ENCODE peak calls at places on chromosomes 6 and 20, in four cellular contexts. H is astrocyte, Z is heart right ventricle, S is sigmoid colon. U is an unnamed sample. For H3K27me3, the result is how much of the 10 kb centered on the place peaks cover.

GRCh38 chr6:106792536-106793236 is 163.3 kb downstream of the QRSL1 start:
- DNase-seq in H (no peak), Z (no peak), S (no peak), U (no peak)

GRCh38 chr6:15901141-15902115 is 227.5 kb upstream of the MYLIP start:
- DNase-seq in H (no peak), Z (no peak), S (no peak), U (no peak)

GRCh38 chr6:79353226-79353625 is 118.7 kb upstream of the HMGN3 start:
- DNase-seq in H (no peak), Z (no peak), S (no peak), U (no peak)

GRCh38 chr20:49594143-49594928 is 26.4 kb upstream of the PTGIS start:
- DNase-seq in H (peak), Z (peak), S (peak), U (no peak)

GRCh38 chr20:63128367-63128766 is 87.6 kb downstream of the YTHDF1 start:
- DNase-seq in H (no peak), Z (no peak), S (peak), U (peak)

GRCh38 chr20:5668529-5668868 is 81.7 kb upstream of the SHLD1 start:
- DNase-seq in H (no peak), Z (no peak), S (no peak), U (peak)

GRCh38 chr6:169782966-169783760 is 31.7 kb downstream of the ERMARD start:
- DNase-seq in H (no peak), Z (no peak), S (no peak), U (no peak)

GRCh38 chr20:3092611-3093379 is 8.3 kb upstream of the AVP start:
- DNase-seq in H (peak), Z (no peak), S (no peak), U (no peak)

GRCh38 chr20:14360386-14360785 is 23.0 kb upstream of the FLRT3 start:
- DNase-seq in H (no peak), Z (no peak), S (no peak), U (no peak)

GRCh38 chr6:140427842-140428241 is 1053.4 kb upstream of the CITED2 start:
- DNase-seq in H (no peak), Z (no peak), S (no peak), U (no peak)

GRCh38 chr6:117156701-117157100 is 108.7 kb upstream of the VGLL2 start:
- DNase-seq in H (no peak), Z (no peak), S (no peak), U (no peak)

DNA sequence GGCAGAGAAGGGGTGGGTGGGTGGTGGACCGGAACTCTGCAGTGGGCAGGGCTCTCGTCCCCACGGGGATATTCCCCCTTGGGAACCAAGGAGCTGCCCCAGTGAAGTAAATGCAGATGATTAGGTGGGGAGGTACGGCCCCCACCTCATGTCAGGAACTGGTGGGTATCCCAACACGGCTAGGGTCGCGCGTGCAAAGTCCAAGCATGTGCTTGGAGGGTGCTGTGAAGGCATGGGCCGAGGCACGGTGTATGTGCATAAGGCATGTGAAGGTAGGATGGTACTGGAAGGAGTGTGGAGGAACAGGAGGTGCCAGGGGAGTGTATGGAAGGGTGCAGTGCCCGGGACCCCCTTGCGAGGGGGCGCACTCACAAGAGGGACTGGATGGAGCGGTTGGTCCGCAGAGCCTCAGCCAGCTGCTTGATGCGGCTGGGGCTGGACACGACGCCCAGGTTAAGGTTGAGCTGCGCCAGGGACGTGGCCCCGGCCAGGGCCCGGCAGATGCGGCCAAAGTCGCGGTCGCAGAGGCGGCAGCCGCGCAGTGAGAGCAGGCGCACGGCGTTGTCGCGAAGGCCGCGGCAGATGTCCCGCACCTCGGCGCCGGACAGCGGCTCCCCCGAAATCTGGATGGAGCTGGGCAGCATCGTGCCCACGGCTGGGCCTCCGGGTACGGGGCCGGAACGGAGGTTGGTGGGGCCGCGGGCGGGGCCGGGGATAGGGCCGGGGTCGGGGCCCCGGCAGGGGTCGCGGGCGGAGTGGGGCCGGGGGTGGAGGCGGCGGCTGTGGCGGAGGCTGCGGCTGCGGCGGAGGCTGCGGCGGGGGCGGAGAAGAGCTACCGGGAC is 783 bp downstream of the LRRC73 start:
- DNase-seq in H (no peak), Z (no peak), S (no peak), U (no peak)
- TF ChIP-seq CTCF in H (no peak), Z (no peak), S (no peak), U (no peak)

GRCh38 chr6:137015943-137016342 is 28.8 kb downstream of the IL20RA start:
- DNase-seq in H (no peak), Z (no peak), S (no peak), U (no peak)

GRCh38 chr6:137024172-137024990 is 20.4 kb downstream of the IL20RA start:
- DNase-seq in H (no peak), Z (no peak), S (no peak), U (no peak)

GRCh38 chr6:137019476-137020272 is 25.1 kb downstream of the IL20RA start:
- DNase-seq in H (no peak), Z (no peak), S (no peak), U (no peak)

GRCh38 chr6:137016366-137016765 is 28.4 kb downstream of the IL20RA start:
- DNase-seq in H (peak), Z (no peak), S (no peak), U (no peak)

DNA sequence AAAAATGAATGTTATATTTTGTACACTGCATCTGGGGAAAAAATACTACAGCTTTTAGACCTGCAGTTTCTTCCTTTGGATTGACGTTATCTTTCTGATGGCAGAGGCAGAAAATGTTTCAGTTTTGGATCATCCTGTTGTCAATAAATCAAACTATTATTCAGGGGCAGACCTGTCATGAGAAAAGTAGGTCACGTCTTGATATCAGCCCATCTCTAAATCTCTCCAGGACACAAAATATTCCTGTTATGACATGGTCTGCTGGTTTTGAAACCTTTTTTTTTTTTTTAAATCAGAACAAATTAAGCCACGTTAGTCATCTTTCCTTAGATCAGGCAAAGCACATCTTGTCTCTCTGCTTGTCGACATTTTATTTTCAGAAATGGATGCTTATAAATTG is 24.0 kb downstream of the IL20RA start:
- DNase-seq in H (no peak), Z (no peak), S (no peak), U (no peak)
- H3K27ac ChIP-seq in H (no peak), Z (no peak), S (no peak), U (no peak)

DNA sequence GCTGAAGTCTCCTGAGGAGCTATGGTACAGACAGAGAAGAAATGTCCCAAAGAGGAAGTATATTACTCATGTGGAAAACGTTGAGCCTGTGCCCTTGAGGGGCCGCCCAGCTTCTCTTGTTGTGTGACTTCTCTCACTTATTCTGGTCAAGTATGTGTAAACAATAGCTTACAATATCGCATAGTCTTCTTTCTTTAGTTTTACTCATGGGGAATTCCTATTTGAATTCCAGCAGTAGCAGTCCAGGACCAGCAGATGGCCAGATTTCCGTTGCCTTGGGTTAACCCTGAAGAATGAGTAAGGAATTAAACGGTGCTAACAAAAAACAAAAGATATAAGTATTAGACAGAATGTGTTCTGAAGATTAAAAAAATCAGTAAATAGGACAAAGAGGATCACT is 522.0 kb upstream of the GJE1 start:
- DNase-seq in H (peak), Z (no peak), S (no peak), U (no peak)
- H3K27me3 ChIP-seq in H (under half), Z (under half), S (under half), U (under half)

GRCh38 chr6:105644073-105644489 is 241.2 kb upstream of the PREP start:
- DNase-seq in H (no peak), Z (no peak), S (no peak), U (no peak)
- TF ChIP-seq CTCF in H (no peak), Z (no peak), S (no peak), U (no peak)

GRCh38 chr6:75486850-75487568 is 6.6 kb downstream of the FILIP1 start:
- DNase-seq in H (no peak), Z (no peak), S (no peak), U (no peak)

GRCh38 chr6:75488026-75488425 is 5.6 kb downstream of the FILIP1 start:
- DNase-seq in H (no peak), Z (no peak), S (no peak), U (no peak)

GRCh38 chr6:75492769-75493168 is 831 bp downstream of the FILIP1 start:
- DNase-seq in H (no peak), Z (no peak), S (no peak), U (no peak)

GRCh38 chr6:75491302-75491701 is 2.3 kb downstream of the FILIP1 start:
- DNase-seq in H (no peak), Z (peak), S (no peak), U (no peak)

DNA sequence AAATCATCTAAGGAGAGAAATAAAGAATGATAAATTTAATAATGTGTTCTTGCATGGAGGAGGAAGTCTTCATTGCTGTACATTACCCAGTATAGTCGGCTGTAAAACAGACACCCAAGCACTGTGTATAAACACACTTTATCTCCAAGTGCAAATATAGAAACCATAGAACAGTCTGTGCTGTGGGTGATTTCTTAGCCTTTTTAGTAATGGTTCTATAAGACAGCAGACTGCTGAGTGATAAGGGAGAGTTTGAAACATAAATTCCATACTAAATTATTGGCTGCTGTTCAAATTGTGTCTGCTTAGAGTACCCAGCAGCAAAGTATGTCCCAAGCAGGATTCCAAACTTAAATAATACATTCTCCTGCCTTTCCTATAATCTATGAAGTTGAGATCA is 4.6 kb downstream of the FILIP1 start:
- DNase-seq in H (no peak), Z (no peak), S (no peak), U (no peak)
- H3K27ac ChIP-seq in H (no peak), Z (peak), S (peak), U (peak)

GRCh38 chr6:10398439-10399218 is 16.2 kb downstream of the TFAP2A start:
- DNase-seq in H (no peak), Z (no peak), S (no peak), U (no peak)
- H3K27me3 ChIP-seq in H (half or more), Z (half or more), S (half or more), U (half or more)

GRCh38 chr6:52576054-52576391 is 837 bp downstream of the TRAM2 start:
- DNase-seq in H (no peak), Z (no peak), S (peak), U (no peak)

GRCh38 chr6:52575490-52575868 is 1.4 kb downstream of the TRAM2 start:
- DNase-seq in H (no peak), Z (no peak), S (no peak), U (no peak)

GRCh38 chr6:52577022-52577777 is at the start of gene TRAM2:
- DNase-seq in H (peak), Z (peak), S (peak), U (peak)

GRCh38 chr6:52577778-52578473 is 1.1 kb upstream of the TRAM2 start:
- DNase-seq in H (no peak), Z (no peak), S (no peak), U (no peak)

GRCh38 chr6:52576392-52577021 is 353 bp downstream of the TRAM2 start:
- DNase-seq in H (peak), Z (peak), S (peak), U (peak)
- TF ChIP-seq CTCF in H (peak), Z (peak), S (peak), U (peak)